ENCODE peak calls at places on chromosomes 1 and 21, in five cellular contexts. One of them, this sample, is unnamed.

GRCh38 chr1:241615043-241615974 is 24.9 kb downstream of the CHML start:
- DNase-seq in heart right ventricle: no peak
- DNase-seq in BE2C: no peak
- DNase-seq in PC-3: peak
- DNase-seq in tibial artery: no peak
- DNase-seq in this sample: no peak

GRCh38 chr1:77406661-77407060 is 124.8 kb downstream of the AK5 start:
- DNase-seq in heart right ventricle: no peak
- DNase-seq in BE2C: peak
- DNase-seq in PC-3: peak
- DNase-seq in tibial artery: no peak
- DNase-seq in this sample: peak

GRCh38 chr1:40665335-40666171 is at the start of gene RIMS3:
- DNase-seq in heart right ventricle: peak
- DNase-seq in BE2C: peak
- DNase-seq in PC-3: peak
- DNase-seq in tibial artery: peak
- DNase-seq in this sample: peak

GRCh38 chr1:98653186-98653585 is 8.3 kb upstream of the SNX7 start:
- DNase-seq in heart right ventricle: no peak
- DNase-seq in BE2C: no peak
- DNase-seq in PC-3: no peak
- DNase-seq in tibial artery: no peak
- DNase-seq in this sample: no peak

GRCh38 chr1:58754683-58755467 is 29.0 kb downstream of the JUN start:
- DNase-seq in heart right ventricle: no peak
- DNase-seq in BE2C: no peak
- DNase-seq in PC-3: no peak
- DNase-seq in tibial artery: no peak
- DNase-seq in this sample: no peak

GRCh38 chr1:94962745-94963265 is 35.9 kb upstream of the CNN3 start:
- DNase-seq in heart right ventricle: peak
- DNase-seq in BE2C: no peak
- DNase-seq in PC-3: peak
- DNase-seq in tibial artery: no peak
- DNase-seq in this sample: peak

GRCh38 chr1:230609208-230609607 is 33.1 kb upstream of the COG2 start:
- DNase-seq in heart right ventricle: no peak
- DNase-seq in BE2C: no peak
- DNase-seq in PC-3: no peak
- DNase-seq in tibial artery: no peak
- DNase-seq in this sample: no peak

GRCh38 chr1:219703240-219703639 is 90.3 kb upstream of the ZC3H11B start:
- DNase-seq in heart right ventricle: no peak
- DNase-seq in BE2C: no peak
- DNase-seq in PC-3: no peak
- DNase-seq in tibial artery: no peak
- DNase-seq in this sample: no peak

GRCh38 chr21:17931080-17931479 is 111.9 kb upstream of the C21orf91 start:
- DNase-seq in heart right ventricle: no peak
- DNase-seq in BE2C: peak
- DNase-seq in PC-3: peak
- DNase-seq in tibial artery: no peak
- DNase-seq in this sample: no peak

GRCh38 chr1:108816049-108816882 is 40.6 kb downstream of the AKNAD1 start:
- DNase-seq in heart right ventricle: peak
- DNase-seq in BE2C: peak
- DNase-seq in PC-3: peak
- DNase-seq in tibial artery: peak
- DNase-seq in this sample: peak

GRCh38 chr21:15409031-15409430 is 320.8 kb upstream of the USP25 start:
- DNase-seq in heart right ventricle: no peak
- DNase-seq in BE2C: no peak
- DNase-seq in PC-3: no peak
- DNase-seq in tibial artery: no peak
- DNase-seq in this sample: no peak

GRCh38 chr1:206575894-206576737 is 36.1 kb downstream of the EIF2D start:
- DNase-seq in heart right ventricle: no peak
- DNase-seq in BE2C: no peak
- DNase-seq in PC-3: no peak
- DNase-seq in tibial artery: no peak
- DNase-seq in this sample: no peak

GRCh38 chr1:155005076-155005971 is 2.7 kb downstream of the ZBTB7B start:
- DNase-seq in heart right ventricle: peak
- DNase-seq in BE2C: no peak
- DNase-seq in PC-3: peak
- DNase-seq in tibial artery: peak
- DNase-seq in this sample: no peak

GRCh38 chr1:201713093-201713810 is 115.7 kb upstream of the IPO9 start:
- DNase-seq in heart right ventricle: peak
- DNase-seq in BE2C: peak
- DNase-seq in PC-3: peak
- DNase-seq in tibial artery: peak
- DNase-seq in this sample: peak

GRCh38 chr1:42380617-42381423 is at the start of gene RIMKLA:
- DNase-seq in heart right ventricle: peak
- DNase-seq in BE2C: peak
- DNase-seq in PC-3: peak
- DNase-seq in tibial artery: peak
- DNase-seq in this sample: peak

GRCh38 chr1:163106364-163106987 is 37.3 kb downstream of the RGS4 start:
- DNase-seq in heart right ventricle: no peak
- DNase-seq in BE2C: no peak
- DNase-seq in PC-3: no peak
- DNase-seq in tibial artery: no peak
- DNase-seq in this sample: no peak

GRCh38 chr1:111604931-111605330 is 14.7 kb upstream of the RAP1A start:
- DNase-seq in heart right ventricle: no peak
- DNase-seq in BE2C: no peak
- DNase-seq in PC-3: peak
- DNase-seq in tibial artery: no peak
- DNase-seq in this sample: peak

GRCh38 chr1:22291926-22292788 is 149.3 kb upstream of the WNT4 start:
- DNase-seq in heart right ventricle: no peak
- DNase-seq in BE2C: no peak
- DNase-seq in PC-3: no peak
- DNase-seq in tibial artery: no peak
- DNase-seq in this sample: no peak

GRCh38 chr1:20728371-20729154 is 3.9 kb downstream of the SH2D5 start:
- DNase-seq in heart right ventricle: no peak
- DNase-seq in BE2C: no peak
- DNase-seq in PC-3: no peak
- DNase-seq in tibial artery: no peak
- DNase-seq in this sample: no peak

GRCh38 chr1:202283379-202283844 is 58.3 kb downstream of the UBE2T start:
- DNase-seq in heart right ventricle: no peak
- DNase-seq in BE2C: peak
- DNase-seq in PC-3: peak
- DNase-seq in tibial artery: peak
- DNase-seq in this sample: peak

GRCh38 chr21:35427320-35428040 is 378.4 kb upstream of the RUNX1 start:
- DNase-seq in heart right ventricle: peak
- DNase-seq in BE2C: no peak
- DNase-seq in PC-3: no peak
- DNase-seq in tibial artery: peak
- DNase-seq in this sample: peak